ENCODE peak calls at places on chromosome X, in five cellular contexts. L is neural crest cell, O is GM23338, J is PC-3, T is fibroblast of lung. A is an unnamed sample.

GRCh38 chrX:56798866-56799864 is 70.1 kb downstream of the NBDY start:
- DNase-seq in O (no peak), L (no peak), J (no peak), T (no peak), A (no peak)

GRCh38 chrX:155334486-155335316 is at the start of gene CLIC2:
- DNase-seq in J (peak), T (peak), L (no peak), O (no peak), A (peak)

GRCh38 chrX:112738347-112739033 is 58.8 kb upstream of the LHFPL1 start:
- DNase-seq in J (no peak), L (no peak), O (no peak), T (no peak), A (no peak)

GRCh38 chrX:46840946-46841740 is 4.3 kb downstream of the RP2 start:
- DNase-seq in J (no peak), L (no peak), O (no peak), T (peak), A (no peak)

GRCh38 chrX:43750248-43750676 is 94.2 kb downstream of the MAOA start:
- DNase-seq in T (peak), L (peak), J (peak), O (peak), A (peak)

GRCh38 chrX:431492-432132 is 44.9 kb upstream of the PPP2R3B start:
- DNase-seq in L (no peak), O (no peak), T (no peak), J (no peak), A (no peak)

GRCh38 chrX:133335027-133335426 is 80.3 kb downstream of the GPC4 start:
- DNase-seq in J (peak), O (peak), L (peak), T (peak), A (peak)

GRCh38 chrX:1212532-1212931 is at the start of gene CRLF2:
- DNase-seq in J (peak), L (no peak), T (no peak), O (no peak), A (no peak)

GRCh38 chrX:120857240-120857639 is 18.4 kb downstream of the CT47B1 start:
- DNase-seq in L (no peak), T (no peak), J (peak), O (peak), A (no peak)

GRCh38 chrX:100636321-100636991 is at the start of gene TSPAN6:
- DNase-seq in L (peak), J (peak), T (peak), O (peak), A (peak)

GRCh38 chrX:11366998-11367595 is 73.9 kb downstream of the AMELX start:
- DNase-seq in T (no peak), O (no peak), J (no peak), L (no peak), A (no peak)

GRCh38 chrX:57573754-57574153 is 18.1 kb upstream of the ZXDB start:
- DNase-seq in L (no peak), O (peak), J (peak), T (peak), A (no peak)

GRCh38 chrX:47651043-47651905 is 911 bp upstream of the ELK1 start:
- DNase-seq in O (no peak), T (no peak), L (no peak), J (no peak), A (no peak)

GRCh38 chrX:139025822-139026221 is 314.3 kb upstream of the FGF13 start:
- DNase-seq in J (peak), O (no peak), T (no peak), L (no peak), A (no peak)

GRCh38 chrX:131279197-131279596 is 9.9 kb downstream of the IGSF1 start:
- DNase-seq in L (no peak), O (no peak), J (no peak), T (no peak), A (no peak)

GRCh38 chrX:5648941-5649568 is 579.6 kb downstream of the NLGN4X start:
- DNase-seq in J (no peak), L (no peak), O (peak), T (no peak), A (no peak)

GRCh38 chrX:49919617-49920016 is 2.8 kb upstream of the CLCN5 start:
- DNase-seq in O (peak), L (peak), T (peak), J (peak), A (no peak)

GRCh38 chrX:99413317-99413716 is 996.8 kb downstream of the PCDH19 start:
- DNase-seq in T (no peak), J (no peak), L (no peak), O (no peak), A (no peak)

GRCh38 chrX:43703211-43703791 is 47.2 kb downstream of the MAOA start:
- DNase-seq in T (peak), L (no peak), O (no peak), J (peak), A (no peak)

DNA sequence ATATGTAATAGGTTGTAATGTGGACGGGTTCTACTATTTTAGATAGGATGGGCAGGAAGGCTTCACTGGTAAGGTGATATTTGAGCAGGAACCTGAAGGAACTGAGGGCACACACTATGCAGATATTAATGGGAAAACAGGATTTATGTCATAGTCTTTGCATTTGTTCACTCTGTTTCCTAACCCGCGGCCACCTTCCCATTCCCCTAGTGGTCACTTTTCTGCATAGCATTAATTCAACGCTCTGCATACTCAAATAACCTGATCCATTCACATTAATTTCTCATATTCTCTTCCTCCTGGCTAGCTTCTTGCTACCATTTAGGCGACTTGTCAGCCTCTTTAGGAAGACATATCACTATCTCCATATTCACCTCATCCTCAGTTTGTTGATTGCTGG is 61.5 kb downstream of the GSPT2 start:
- DNase-seq in T (no peak), J (peak), O (peak), L (no peak), A (no peak)
- TF ChIP-seq CTCF in T (no peak), J (peak), O (peak), L (peak), A (no peak)

GRCh38 chrX:107632291-107632690 is 4.0 kb downstream of the PRPS1 start:
- DNase-seq in L (no peak), J (no peak), O (no peak), T (no peak), A (no peak)
- TF ChIP-seq CTCF in L (no peak), J (no peak), O (no peak), T (no peak), A (no peak)

GRCh38 chrX:123173833-123174232 is 10.2 kb upstream of the GRIA3 start:
- DNase-seq in O (peak), L (no peak), J (peak), T (peak), A (no peak)
- TF ChIP-seq CTCF in O (peak), L (peak), J (peak), T (peak), A (no peak)

GRCh38 chrX:152480269-152481212 is 29.4 kb upstream of the GABRA3 start:
- DNase-seq in J (no peak), T (no peak), L (no peak), O (peak), A (no peak)
- TF ChIP-seq CTCF in J (no peak), T (no peak), L (no peak), O (peak), A (no peak)

GRCh38 chrX:41333994-41334865 is at the start of gene DDX3X:
- DNase-seq in L (peak), J (peak), T (peak), O (peak), A (peak)
- TF ChIP-seq CTCF in L (peak), J (peak), T (peak), O (no peak), A (peak)